ENCODE peak calls at places on chromosomes 6 and 20, in eight cellular contexts. T is spleen, X is sigmoid colon, L is breast epithelium, S is NB4, Z is erythroblast, I is HCT116, W is transverse colon. Q is an unnamed sample.

GRCh38 chr20:35699127-35699913 is at the start of the genes NFS1 and ROMO1:
- DNase-seq in T (peak), X (peak), L (peak), S (peak), Z (peak), I (peak), W (peak), Q (peak)

GRCh38 chr20:52494244-52494643 is 302.7 kb upstream of the ZFP64 start:
- DNase-seq in T (no peak), X (no peak), L (no peak), S (no peak), Z (no peak), I (no peak), W (no peak), Q (no peak)

GRCh38 chr20:52311209-52311794 is 119.7 kb upstream of the ZFP64 start:
- DNase-seq in T (no peak), X (no peak), L (no peak), S (no peak), Z (no peak), I (no peak), W (no peak), Q (no peak)

GRCh38 chr6:66638518-66638917 is 931.5 kb upstream of the EYS start:
- DNase-seq in T (no peak), X (no peak), L (no peak), S (no peak), Z (no peak), I (no peak), W (no peak), Q (no peak)

GRCh38 chr6:121780325-121781313 is 345.2 kb downstream of the GJA1 start:
- DNase-seq in T (no peak), X (peak), L (peak), S (peak), Z (no peak), I (peak), W (no peak), Q (no peak)

GRCh38 chr20:8721098-8721497 is 347.8 kb upstream of the PLCB4 start:
- DNase-seq in T (no peak), X (peak), L (peak), S (peak), Z (peak), I (peak), W (no peak), Q (no peak)

GRCh38 chr6:170147832-170148708 is 142.8 kb downstream of the DLL1 start:
- DNase-seq in T (peak), X (peak), L (peak), S (peak), Z (no peak), I (no peak), W (peak), Q (no peak)

GRCh38 chr6:98416027-98416426 is 418.3 kb upstream of the POU3F2 start:
- DNase-seq in T (no peak), X (no peak), L (no peak), S (no peak), Z (no peak), I (no peak), W (no peak), Q (no peak)

GRCh38 chr6:21870071-21870729 is 276.6 kb downstream of the SOX4 start:
- DNase-seq in T (no peak), X (no peak), L (no peak), S (no peak), Z (no peak), I (no peak), W (no peak), Q (no peak)

GRCh38 chr6:142474446-142475289 is 172.9 kb downstream of the ADGRG6 start:
- DNase-seq in T (no peak), X (no peak), L (no peak), S (peak), Z (peak), I (peak), W (no peak), Q (no peak)

GRCh38 chr6:138682722-138683521 is 90.6 kb upstream of the CCDC28A start:
- DNase-seq in T (no peak), X (no peak), L (no peak), S (no peak), Z (no peak), I (no peak), W (no peak), Q (no peak)

GRCh38 chr6:69894578-69895347 is 28.4 kb downstream of the COL19A1 start:
- DNase-seq in T (no peak), X (no peak), L (no peak), S (peak), Z (no peak), I (no peak), W (no peak), Q (no peak)

GRCh38 chr20:59939879-59940128 is 301 bp downstream of the PPP1R3D start:
- DNase-seq in T (peak), X (peak), L (no peak), S (peak), Z (no peak), I (no peak), W (peak), Q (peak)

GRCh38 chr6:39353698-39354315 is 31.3 kb upstream of the KCNK16 start:
- DNase-seq in T (peak), X (no peak), L (no peak), S (no peak), Z (no peak), I (no peak), W (no peak), Q (no peak)

GRCh38 chr6:84872996-84873395 is 108.6 kb upstream of the TBX18 start:
- DNase-seq in T (no peak), X (no peak), L (no peak), S (no peak), Z (no peak), I (no peak), W (no peak), Q (no peak)

GRCh38 chr20:4730782-4731181 is 9.1 kb downstream of the PRND start:
- DNase-seq in T (no peak), X (no peak), L (no peak), S (peak), Z (no peak), I (no peak), W (no peak), Q (no peak)

GRCh38 chr20:32451682-32452461 is 93.7 kb downstream of the ASXL1 start:
- DNase-seq in T (peak), X (no peak), L (no peak), S (peak), Z (no peak), I (no peak), W (no peak), Q (no peak)

GRCh38 chr20:44963325-44964215 is 2.7 kb upstream of the STK4 start:
- DNase-seq in T (no peak), X (no peak), L (no peak), S (no peak), Z (no peak), I (no peak), W (no peak), Q (no peak)

GRCh38 chr20:44965651-44966029 is 672 bp upstream of the STK4 start:
- DNase-seq in T (no peak), X (no peak), L (no peak), S (no peak), Z (no peak), I (no peak), W (no peak), Q (no peak)

GRCh38 chr20:44969320-44969879 is 3.1 kb downstream of the STK4 start:
- DNase-seq in T (no peak), X (no peak), L (no peak), S (no peak), Z (peak), I (no peak), W (no peak), Q (no peak)

GRCh38 chr20:44967207-44967807 is 995 bp downstream of the STK4 start:
- DNase-seq in T (no peak), X (no peak), L (no peak), S (peak), Z (peak), I (no peak), W (peak), Q (no peak)

DNA sequence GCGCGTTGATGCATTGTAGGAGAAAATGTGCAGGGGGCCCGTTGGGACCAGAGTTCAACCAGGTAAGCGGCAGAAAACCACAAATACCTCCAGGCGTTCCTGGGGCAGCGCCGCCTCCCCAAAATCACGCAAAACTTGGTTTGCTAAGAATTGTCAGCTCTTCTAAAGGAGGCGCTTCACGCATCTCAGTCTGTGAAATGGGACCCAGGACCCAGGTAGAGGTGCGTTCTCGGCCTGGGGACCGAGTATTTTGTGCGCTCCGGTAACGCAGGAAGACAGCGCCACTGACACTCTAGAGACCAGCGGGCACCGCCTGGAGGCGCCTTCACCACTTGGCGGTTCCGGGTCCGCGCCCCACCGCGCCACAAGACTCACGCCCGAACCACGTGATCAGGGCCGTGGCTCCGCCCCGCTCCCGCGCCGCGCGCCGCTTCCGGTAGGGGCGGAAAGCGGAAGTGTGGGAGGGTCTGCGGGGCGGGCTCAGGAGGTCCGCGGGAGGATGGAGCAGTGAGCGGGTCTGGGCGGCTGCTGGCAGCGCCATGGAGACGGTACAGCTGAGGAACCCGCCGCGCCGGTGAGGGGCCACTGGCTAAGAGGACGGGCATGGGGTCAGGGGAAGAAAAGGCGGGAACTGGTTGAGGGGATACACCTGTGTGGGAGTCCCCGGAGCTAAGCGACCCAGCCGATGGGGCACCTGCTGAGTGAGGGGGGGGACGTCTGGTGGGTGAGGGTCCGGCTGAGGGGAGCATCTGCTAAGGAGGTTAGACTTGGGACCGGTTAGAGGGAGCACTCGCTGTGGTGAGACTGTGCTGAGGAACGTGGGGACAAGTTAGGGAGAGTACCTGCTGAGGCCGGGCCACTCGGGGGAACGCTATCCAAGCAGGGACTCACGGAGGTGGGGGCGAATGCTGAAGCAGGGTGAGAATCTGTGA is at the start of gene STK4:
- DNase-seq in T (peak), X (peak), L (peak), S (peak), Z (peak), I (peak), W (peak), Q (peak)
- TF ChIP-seq POLR2A in T (peak), X (peak), L (peak), S (peak), Z (peak), I (peak), W (peak), Q (peak)

GRCh38 chr20:58907481-58908137 is 55.1 kb downstream of the GNAS start:
- DNase-seq in T (peak), X (peak), L (peak), S (peak), Z (peak), I (no peak), W (peak), Q (peak)
- TF ChIP-seq POLR2A in T (no peak), X (no peak), L (no peak), S (no peak), Z (no peak), I (no peak), W (no peak), Q (peak)

GRCh38 chr6:154733610-154734379 is 579 bp downstream of the SCAF8 start:
- DNase-seq in T (peak), X (peak), L (peak), S (peak), Z (peak), I (peak), W (peak), Q (peak)
- TF ChIP-seq POLR2A in T (peak), X (peak), L (no peak), S (no peak), Z (peak), I (no peak), W (peak), Q (no peak)

DNA sequence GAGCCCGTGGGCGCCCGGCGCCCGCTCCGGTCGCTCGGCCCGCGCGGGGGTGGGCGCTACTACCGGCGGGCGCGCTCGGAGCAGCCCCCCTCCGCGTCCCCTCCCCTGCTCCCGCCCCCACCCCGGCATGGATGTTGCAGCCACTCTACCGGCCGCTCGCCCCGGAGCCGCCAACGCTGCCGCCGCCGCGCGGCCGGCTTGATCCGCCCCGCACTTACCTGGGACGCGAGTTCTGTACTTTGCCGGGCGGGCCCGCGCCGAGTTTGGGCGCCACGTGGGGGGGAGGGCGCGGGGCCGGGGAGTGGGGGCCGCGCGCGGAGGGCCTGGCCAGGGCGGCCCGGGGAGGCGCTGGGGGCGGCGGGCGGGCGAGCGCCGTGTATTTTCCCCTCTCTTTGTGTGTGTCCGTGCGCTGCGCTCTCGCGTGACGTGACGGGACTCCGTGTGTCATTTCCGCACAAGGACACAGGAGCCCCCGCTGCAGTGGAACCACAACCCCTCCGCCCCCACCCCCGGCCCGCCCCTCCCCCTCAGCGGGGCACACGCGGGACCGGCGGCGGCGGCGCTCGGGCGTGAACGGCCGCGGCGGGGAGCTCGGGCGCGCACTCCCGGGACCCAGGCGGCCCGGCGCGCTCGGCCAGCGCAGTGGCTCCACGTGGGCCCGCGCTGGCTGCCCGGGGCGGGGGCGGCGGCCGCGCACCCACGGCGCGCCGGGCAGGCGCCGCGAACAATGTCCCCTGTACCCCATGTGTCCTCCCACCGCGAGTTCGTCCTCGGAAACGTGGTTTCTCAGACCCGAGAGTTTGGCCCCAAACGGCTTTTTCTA is at the start of gene BEND3:
- DNase-seq in T (peak), X (peak), L (no peak), S (peak), Z (peak), I (no peak), W (peak), Q (peak)
- TF ChIP-seq POLR2A in T (no peak), X (no peak), L (no peak), S (no peak), Z (no peak), I (no peak), W (no peak), Q (no peak)

DNA sequence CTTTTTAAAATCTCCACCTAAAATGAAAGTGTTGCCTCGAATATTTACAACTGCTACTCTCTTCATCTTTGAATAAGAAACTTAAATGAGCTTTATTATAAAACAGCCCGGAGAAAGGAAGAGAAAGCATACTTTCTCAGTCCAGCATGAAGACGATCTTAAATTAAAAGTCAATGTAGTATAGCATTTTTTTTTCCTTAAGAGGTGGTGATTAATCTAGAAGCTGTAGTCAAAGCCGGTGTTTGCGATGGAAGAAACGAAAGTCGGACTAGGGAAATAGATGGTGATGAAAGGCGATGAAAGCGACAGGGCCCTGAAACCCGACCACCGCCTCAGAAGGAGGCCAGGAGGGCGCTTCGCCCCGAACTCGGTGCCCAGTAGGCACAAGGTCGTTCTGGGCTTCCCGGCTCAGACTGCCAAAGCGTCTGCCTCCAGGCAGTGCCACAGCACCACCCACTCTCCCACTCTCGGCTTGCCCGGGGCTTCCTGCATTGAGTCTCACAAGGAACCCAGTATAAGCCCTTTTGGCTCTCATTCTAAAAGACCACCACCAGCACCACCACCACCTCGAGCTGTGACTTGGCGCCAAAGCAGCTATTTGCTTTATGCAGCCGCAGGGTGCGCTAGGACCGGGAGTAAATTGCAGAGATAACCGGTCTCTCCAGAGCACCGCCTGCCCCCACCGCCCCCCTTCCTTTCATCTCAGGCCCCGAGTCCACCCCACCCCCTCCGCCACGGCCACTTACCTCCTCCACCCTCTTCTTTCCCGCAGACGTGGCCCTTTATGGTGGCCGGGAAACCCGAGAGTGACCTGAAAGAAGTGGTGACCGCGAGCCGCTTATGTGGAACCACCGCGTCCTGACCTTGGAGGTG is 2.3 kb downstream of the TCF21 start:
- DNase-seq in T (peak), X (peak), L (no peak), S (no peak), Z (no peak), I (no peak), W (peak), Q (no peak)
- TF ChIP-seq POLR2A in T (no peak), X (no peak), L (no peak), S (no peak), Z (no peak), I (no peak), W (no peak), Q (no peak)

DNA sequence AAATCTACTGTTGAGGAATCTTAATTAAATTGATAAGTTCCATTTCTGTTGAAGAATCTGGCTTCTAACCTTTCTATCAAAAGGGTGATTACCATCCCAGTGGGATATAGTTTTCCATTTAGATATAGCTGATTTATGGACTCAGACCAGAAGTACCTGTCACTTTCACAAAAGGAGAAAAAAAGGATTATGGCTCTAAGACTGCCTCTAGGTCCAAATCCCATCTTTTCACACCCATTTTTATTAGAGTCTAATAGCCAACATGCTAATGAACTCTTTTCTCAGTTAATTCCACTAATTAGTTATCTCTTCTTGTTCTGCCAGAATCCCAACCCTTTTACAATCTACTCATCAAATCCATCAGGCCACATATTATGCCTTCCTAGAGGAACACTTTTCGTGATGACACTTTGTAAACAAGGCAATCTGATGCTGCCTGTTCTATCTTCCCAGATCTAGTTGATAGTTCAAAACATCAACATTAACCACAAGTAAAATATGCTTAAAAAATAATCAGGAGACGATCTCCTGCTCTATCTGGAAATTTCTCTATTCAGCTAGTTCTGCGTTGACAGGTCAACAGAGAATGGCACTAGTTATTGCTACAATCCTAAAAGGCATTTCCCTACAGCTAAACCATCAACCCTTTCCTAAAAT is 2.2 kb downstream of the B4GALT5 start:
- DNase-seq in T (no peak), X (no peak), L (no peak), S (no peak), Z (no peak), I (no peak), W (no peak), Q (no peak)
- TF ChIP-seq POLR2A in T (no peak), X (no peak), L (no peak), S (no peak), Z (no peak), I (no peak), W (no peak), Q (no peak)

GRCh38 chr6:36335465-36336209 is 1.1 kb downstream of the BNIP5 start:
- DNase-seq in T (no peak), X (no peak), L (no peak), S (no peak), Z (no peak), I (no peak), W (peak), Q (no peak)
- TF ChIP-seq POLR2A in T (no peak), X (no peak), L (no peak), S (no peak), Z (no peak), I (no peak), W (no peak), Q (no peak)

DNA sequence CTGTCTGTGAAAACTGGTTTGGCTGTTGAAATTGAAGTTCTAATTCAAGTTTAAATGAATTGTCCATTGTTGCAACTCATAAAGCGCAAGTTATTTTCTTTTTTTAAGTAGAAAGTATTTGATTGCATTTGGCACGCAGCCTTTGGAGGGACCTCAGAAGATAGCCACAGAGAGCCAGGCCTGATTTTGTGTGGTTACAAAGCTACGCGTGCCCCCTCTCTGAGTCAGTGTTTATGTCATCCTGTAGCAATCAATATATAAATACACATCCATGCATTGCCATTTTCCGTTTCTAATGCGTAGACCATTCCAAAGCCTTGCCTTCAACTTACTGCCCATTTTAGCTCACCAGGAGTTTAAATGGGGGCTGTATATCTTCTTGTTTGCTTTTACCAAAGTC is 173.2 kb downstream of the TMEM242 start:
- DNase-seq in T (no peak), X (no peak), L (no peak), S (no peak), Z (no peak), I (no peak), W (no peak), Q (no peak)
- TF ChIP-seq POLR2A in T (no peak), X (no peak), L (no peak), S (no peak), Z (no peak), I (no peak), W (no peak), Q (no peak)

GRCh38 chr6:34887753-34888440 is at the start of gene TAF11:
- DNase-seq in T (peak), X (peak), L (peak), S (peak), Z (peak), I (peak), W (peak), Q (peak)
- TF ChIP-seq POLR2A in T (peak), X (peak), L (peak), S (peak), Z (peak), I (peak), W (peak), Q (peak)

Q was measured in GM12891.